ENCODE peak calls at places on chromosome 1, in nine cellular contexts. V, Y, L, D, C, A, E, N and Z are unnamed samples.

GRCh38 chr1:116006486-116006964 is 30.2 kb downstream of the SLC22A15 start:
- DNase-seq in V (no peak), Y (no peak), L (no peak), D (no peak), C (no peak), A (no peak), E (no peak), N (no peak), Z (no peak)

GRCh38 chr1:216812966-216813365 is 89.7 kb upstream of the ESRRG start:
- DNase-seq in V (no peak), Y (no peak), L (no peak), D (no peak), C (peak), A (peak), E (no peak), N (no peak), Z (no peak)

GRCh38 chr1:38440402-38440801 is 393.8 kb upstream of the POU3F1 start:
- DNase-seq in V (no peak), Y (no peak), L (no peak), D (no peak), C (no peak), A (no peak), E (no peak), N (no peak), Z (no peak)

GRCh38 chr1:18470650-18471355 is 9.9 kb upstream of the KLHDC7A start:
- DNase-seq in V (no peak), Y (no peak), L (no peak), D (no peak), C (no peak), A (no peak), E (no peak), N (no peak), Z (no peak)

GRCh38 chr1:240092301-240093119 is 827 bp downstream of the FMN2 start:
- DNase-seq in V (no peak), Y (peak), L (no peak), D (no peak), C (no peak), A (peak), E (peak), N (no peak), Z (peak)

GRCh38 chr1:179743679-179744400 is 749 bp downstream of the FAM163A start:
- DNase-seq in V (no peak), Y (peak), L (no peak), D (no peak), C (no peak), A (no peak), E (peak), N (no peak), Z (peak)

GRCh38 chr1:67332653-67333529 is 25.2 kb downstream of the IL12RB2 start:
- DNase-seq in V (no peak), Y (no peak), L (no peak), D (no peak), C (no peak), A (no peak), E (no peak), N (no peak), Z (no peak)

GRCh38 chr1:66606359-66607142 is 72.6 kb downstream of the SGIP1 start:
- DNase-seq in V (no peak), Y (no peak), L (no peak), D (no peak), C (no peak), A (no peak), E (no peak), N (no peak), Z (no peak)

GRCh38 chr1:180186831-180187230 is 32.2 kb downstream of the QSOX1 start:
- DNase-seq in V (no peak), Y (no peak), L (no peak), D (no peak), C (no peak), A (peak), E (no peak), N (no peak), Z (no peak)

GRCh38 chr1:116682641-116683221 is 15.2 kb upstream of the IGSF3 start:
- DNase-seq in V (no peak), Y (no peak), L (no peak), D (no peak), C (no peak), A (no peak), E (no peak), N (no peak), Z (no peak)

GRCh38 chr1:2001773-2002411 is 1.7 kb downstream of the CFAP74 start:
- DNase-seq in V (no peak), Y (no peak), L (peak), D (no peak), C (no peak), A (no peak), E (peak), N (no peak), Z (no peak)

DNA sequence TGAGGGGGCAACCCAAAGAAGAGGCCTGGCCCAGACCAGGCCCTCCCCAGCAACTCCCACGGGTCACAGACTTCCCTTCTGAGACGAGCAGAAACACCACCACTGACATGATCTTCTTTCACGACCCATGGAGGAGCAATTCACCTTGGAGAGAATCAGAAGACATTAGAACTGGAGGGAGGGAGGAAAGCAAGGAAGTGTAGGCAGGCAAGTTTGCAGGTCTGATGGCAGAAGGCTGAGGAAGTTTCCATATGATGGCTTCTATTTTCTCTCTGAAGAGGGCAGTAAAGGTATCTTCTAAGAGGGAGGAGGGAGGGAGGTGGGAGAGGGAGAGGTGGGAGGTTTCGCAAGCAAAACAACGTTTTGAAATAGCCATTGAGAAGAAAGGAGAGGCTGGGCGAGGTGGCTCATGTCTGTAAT is 1.4 kb upstream of the UBXN10 start:
- DNase-seq in V (no peak), Y (peak), L (no peak), D (no peak), C (no peak), A (no peak), E (peak), N (no peak), Z (no peak)
- TF ChIP-seq CTCF in V (no peak), Y (no peak), L (no peak), D (no peak), C (no peak), A (no peak), E (no peak), N (no peak), Z (no peak)

GRCh38 chr1:205913451-205914204 is 29.6 kb downstream of the SLC26A9 start:
- DNase-seq in V (no peak), Y (no peak), L (peak), D (no peak), C (no peak), A (peak), E (peak), N (no peak), Z (no peak)

GRCh38 chr1:205907794-205908193 is 35.5 kb downstream of the SLC26A9 start:
- DNase-seq in V (no peak), Y (peak), L (no peak), D (no peak), C (no peak), A (no peak), E (peak), N (no peak), Z (no peak)
- TF ChIP-seq CTCF in V (no peak), Y (peak), L (peak), D (peak), C (peak), A (peak), E (peak), N (no peak), Z (peak)

GRCh38 chr1:81802601-81803422 is 2.1 kb downstream of the ADGRL2 start:
- DNase-seq in V (no peak), Y (peak), L (peak), D (peak), C (no peak), A (peak), E (peak), N (no peak), Z (peak)
- TF ChIP-seq CTCF in V (no peak), Y (no peak), L (peak), D (no peak), C (peak), A (peak), E (peak), N (no peak), Z (no peak)

GRCh38 chr1:204641936-204642335 is 43.6 kb downstream of the LRRN2 start:
- DNase-seq in V (no peak), Y (no peak), L (no peak), D (no peak), C (no peak), A (no peak), E (no peak), N (no peak), Z (no peak)
- TF ChIP-seq CTCF in V (no peak), Y (no peak), L (no peak), D (no peak), C (no peak), A (no peak), E (no peak), N (no peak), Z (no peak)

GRCh38 chr1:3319874-3320245 is 134.6 kb upstream of the ARHGEF16 start:
- DNase-seq in V (no peak), Y (peak), L (no peak), D (peak), C (no peak), A (peak), E (peak), N (no peak), Z (no peak)
- TF ChIP-seq CTCF in V (peak), Y (peak), L (peak), D (peak), C (peak), A (peak), E (peak), N (peak), Z (peak)